ENCODE peak calls at places on chromosomes 6 and 20, in eight cellular contexts. One of them, this sample, is unnamed.

GRCh38 chr20:24149175-24149574 is 160.6 kb upstream of the GGTLC1 start:
- DNase-seq in suprapubic skin: no peak
- DNase-seq in NCI-H1092 treated with DMSO at 0.1 percent for 48 hours: no peak
- DNase-seq in psoas muscle: no peak
- DNase-seq in activated CD4-positive, alpha-beta memory T cell treated with anti-CD3 and anti-CD28 coated beads for 36 hours: no peak
- DNase-seq in activated naive CD8-positive, alpha-beta T cell treated with anti-CD3 and anti-CD28 coated beads for 36 hours: no peak
- DNase-seq in HT1080: peak
- DNase-seq in ovary: no peak
- DNase-seq in this sample: no peak

GRCh38 chr6:159252955-159253508 is 83.8 kb downstream of the FNDC1 start:
- DNase-seq in activated naive CD8-positive, alpha-beta T cell treated with anti-CD3 and anti-CD28 coated beads for 36 hours: no peak
- DNase-seq in ovary: no peak
- DNase-seq in HT1080: peak
- DNase-seq in NCI-H1092 treated with DMSO at 0.1 percent for 48 hours: peak
- DNase-seq in activated CD4-positive, alpha-beta memory T cell treated with anti-CD3 and anti-CD28 coated beads for 36 hours: no peak
- DNase-seq in suprapubic skin: no peak
- DNase-seq in psoas muscle: no peak
- DNase-seq in this sample: no peak

GRCh38 chr6:152124432-152125074 is 317.1 kb downstream of the ESR1 start:
- DNase-seq in NCI-H1092 treated with DMSO at 0.1 percent for 48 hours: peak
- DNase-seq in psoas muscle: no peak
- DNase-seq in activated naive CD8-positive, alpha-beta T cell treated with anti-CD3 and anti-CD28 coated beads for 36 hours: no peak
- DNase-seq in activated CD4-positive, alpha-beta memory T cell treated with anti-CD3 and anti-CD28 coated beads for 36 hours: no peak
- DNase-seq in ovary: no peak
- DNase-seq in HT1080: peak
- DNase-seq in suprapubic skin: no peak
- DNase-seq in this sample: no peak

GRCh38 chr6:11205721-11206120 is 26.7 kb downstream of the NEDD9 start:
- DNase-seq in activated naive CD8-positive, alpha-beta T cell treated with anti-CD3 and anti-CD28 coated beads for 36 hours: no peak
- DNase-seq in NCI-H1092 treated with DMSO at 0.1 percent for 48 hours: no peak
- DNase-seq in activated CD4-positive, alpha-beta memory T cell treated with anti-CD3 and anti-CD28 coated beads for 36 hours: no peak
- DNase-seq in psoas muscle: no peak
- DNase-seq in suprapubic skin: no peak
- DNase-seq in ovary: no peak
- DNase-seq in HT1080: no peak
- DNase-seq in this sample: no peak

GRCh38 chr6:109595998-109596397 is 95.0 kb downstream of the AK9 start:
- DNase-seq in HT1080: peak
- DNase-seq in NCI-H1092 treated with DMSO at 0.1 percent for 48 hours: peak
- DNase-seq in activated naive CD8-positive, alpha-beta T cell treated with anti-CD3 and anti-CD28 coated beads for 36 hours: no peak
- DNase-seq in ovary: no peak
- DNase-seq in suprapubic skin: no peak
- DNase-seq in activated CD4-positive, alpha-beta memory T cell treated with anti-CD3 and anti-CD28 coated beads for 36 hours: no peak
- DNase-seq in psoas muscle: no peak
- DNase-seq in this sample: no peak

GRCh38 chr6:4698901-4699659 is 77.1 kb upstream of the CDYL start:
- DNase-seq in ovary: no peak
- DNase-seq in suprapubic skin: no peak
- DNase-seq in NCI-H1092 treated with DMSO at 0.1 percent for 48 hours: peak
- DNase-seq in activated naive CD8-positive, alpha-beta T cell treated with anti-CD3 and anti-CD28 coated beads for 36 hours: no peak
- DNase-seq in psoas muscle: no peak
- DNase-seq in activated CD4-positive, alpha-beta memory T cell treated with anti-CD3 and anti-CD28 coated beads for 36 hours: no peak
- DNase-seq in HT1080: no peak
- DNase-seq in this sample: no peak

GRCh38 chr6:120108061-120108795 is 758.7 kb upstream of the MAN1A1 start:
- DNase-seq in HT1080: no peak
- DNase-seq in activated naive CD8-positive, alpha-beta T cell treated with anti-CD3 and anti-CD28 coated beads for 36 hours: no peak
- DNase-seq in NCI-H1092 treated with DMSO at 0.1 percent for 48 hours: no peak
- DNase-seq in psoas muscle: no peak
- DNase-seq in ovary: no peak
- DNase-seq in activated CD4-positive, alpha-beta memory T cell treated with anti-CD3 and anti-CD28 coated beads for 36 hours: no peak
- DNase-seq in suprapubic skin: no peak
- DNase-seq in this sample: no peak

GRCh38 chr6:7725412-7725811 is 487 bp upstream of the BMP6 start:
- DNase-seq in ovary: peak
- DNase-seq in NCI-H1092 treated with DMSO at 0.1 percent for 48 hours: no peak
- DNase-seq in activated CD4-positive, alpha-beta memory T cell treated with anti-CD3 and anti-CD28 coated beads for 36 hours: no peak
- DNase-seq in activated naive CD8-positive, alpha-beta T cell treated with anti-CD3 and anti-CD28 coated beads for 36 hours: no peak
- DNase-seq in psoas muscle: peak
- DNase-seq in suprapubic skin: no peak
- DNase-seq in HT1080: no peak
- DNase-seq in this sample: no peak

GRCh38 chr6:46502486-46503119 is 11.4 kb upstream of the RCAN2 start:
- DNase-seq in suprapubic skin: no peak
- DNase-seq in activated CD4-positive, alpha-beta memory T cell treated with anti-CD3 and anti-CD28 coated beads for 36 hours: no peak
- DNase-seq in HT1080: no peak
- DNase-seq in psoas muscle: no peak
- DNase-seq in activated naive CD8-positive, alpha-beta T cell treated with anti-CD3 and anti-CD28 coated beads for 36 hours: no peak
- DNase-seq in ovary: no peak
- DNase-seq in NCI-H1092 treated with DMSO at 0.1 percent for 48 hours: no peak
- DNase-seq in this sample: no peak

GRCh38 chr20:17859616-17860232 is 108.9 kb downstream of the SNX5 start:
- DNase-seq in NCI-H1092 treated with DMSO at 0.1 percent for 48 hours: peak
- DNase-seq in activated CD4-positive, alpha-beta memory T cell treated with anti-CD3 and anti-CD28 coated beads for 36 hours: peak
- DNase-seq in psoas muscle: no peak
- DNase-seq in HT1080: no peak
- DNase-seq in activated naive CD8-positive, alpha-beta T cell treated with anti-CD3 and anti-CD28 coated beads for 36 hours: peak
- DNase-seq in ovary: no peak
- DNase-seq in suprapubic skin: no peak
- DNase-seq in this sample: no peak

GRCh38 chr20:59031326-59032022 is 661 bp downstream of the ATP5F1E start:
- DNase-seq in activated CD4-positive, alpha-beta memory T cell treated with anti-CD3 and anti-CD28 coated beads for 36 hours: peak
- DNase-seq in psoas muscle: no peak
- DNase-seq in ovary: no peak
- DNase-seq in HT1080: no peak
- DNase-seq in NCI-H1092 treated with DMSO at 0.1 percent for 48 hours: peak
- DNase-seq in activated naive CD8-positive, alpha-beta T cell treated with anti-CD3 and anti-CD28 coated beads for 36 hours: no peak
- DNase-seq in suprapubic skin: no peak
- DNase-seq in this sample: no peak

GRCh38 chr6:62285612-62286469 is at the start of gene KHDRBS2:
- DNase-seq in ovary: peak
- DNase-seq in activated CD4-positive, alpha-beta memory T cell treated with anti-CD3 and anti-CD28 coated beads for 36 hours: no peak
- DNase-seq in psoas muscle: peak
- DNase-seq in activated naive CD8-positive, alpha-beta T cell treated with anti-CD3 and anti-CD28 coated beads for 36 hours: peak
- DNase-seq in NCI-H1092 treated with DMSO at 0.1 percent for 48 hours: peak
- DNase-seq in HT1080: no peak
- DNase-seq in suprapubic skin: peak
- DNase-seq in this sample: peak

GRCh38 chr6:45486739-45487138 is 109.0 kb upstream of the SUPT3H start:
- DNase-seq in HT1080: no peak
- DNase-seq in NCI-H1092 treated with DMSO at 0.1 percent for 48 hours: no peak
- DNase-seq in suprapubic skin: no peak
- DNase-seq in ovary: no peak
- DNase-seq in activated CD4-positive, alpha-beta memory T cell treated with anti-CD3 and anti-CD28 coated beads for 36 hours: peak
- DNase-seq in activated naive CD8-positive, alpha-beta T cell treated with anti-CD3 and anti-CD28 coated beads for 36 hours: no peak
- DNase-seq in psoas muscle: no peak
- DNase-seq in this sample: no peak

GRCh38 chr6:114083251-114083650 is 112.3 kb upstream of the HDAC2 start:
- DNase-seq in activated CD4-positive, alpha-beta memory T cell treated with anti-CD3 and anti-CD28 coated beads for 36 hours: no peak
- DNase-seq in activated naive CD8-positive, alpha-beta T cell treated with anti-CD3 and anti-CD28 coated beads for 36 hours: no peak
- DNase-seq in psoas muscle: no peak
- DNase-seq in suprapubic skin: no peak
- DNase-seq in NCI-H1092 treated with DMSO at 0.1 percent for 48 hours: no peak
- DNase-seq in HT1080: no peak
- DNase-seq in ovary: no peak
- DNase-seq in this sample: no peak